ENCODE peak calls at places on chromosomes 16 and 17, in ten cellular contexts. O, T, G, J, V, X, B, W, P and I are unnamed samples.

GRCh38 chr16:2194852-2195315 is 1.5 kb downstream of the CASKIN1 start:
- DNase-seq in X (peak), J (no peak), T (no peak), O (no peak), B (no peak), P (no peak), V (peak), G (no peak), W (no peak), I (no peak)

GRCh38 chr17:78999056-78999768 is 10.4 kb downstream of the CANT1 start:
- DNase-seq in W (peak), V (no peak), O (no peak), G (peak), J (no peak), T (no peak), X (no peak), B (peak), P (no peak), I (peak)

GRCh38 chr16:15843635-15844279 is 13.1 kb downstream of the MYH11 start:
- DNase-seq in G (no peak), V (no peak), B (no peak), W (no peak), J (no peak), P (no peak), X (no peak), T (no peak), O (no peak), I (no peak)

GRCh38 chr16:85126731-85127662 is 14.7 kb upstream of the CIBAR2 start:
- DNase-seq in X (no peak), J (peak), T (no peak), W (no peak), P (no peak), B (peak), G (no peak), V (no peak), O (no peak), I (no peak)

GRCh38 chr17:83196973-83197880 is 117.8 kb downstream of the METRNL start:
- DNase-seq in O (peak), T (no peak), X (no peak), P (no peak), B (no peak), V (no peak), G (no peak), W (peak), J (no peak), I (no peak)

GRCh38 chr16:87824016-87824990 is 45.0 kb downstream of the SLC7A5 start:
- DNase-seq in O (no peak), G (no peak), T (no peak), V (no peak), W (no peak), J (no peak), X (peak), B (no peak), P (no peak), I (no peak)

GRCh38 chr17:78128616-78129384 is at the start of gene TMC6:
- DNase-seq in V (peak), W (peak), P (peak), G (no peak), O (no peak), J (peak), B (no peak), T (no peak), X (peak), I (no peak)

GRCh38 chr16:80387308-80387921 is 153.4 kb upstream of the DYNLRB2 start:
- DNase-seq in G (no peak), V (no peak), T (no peak), P (no peak), J (no peak), X (no peak), O (no peak), W (no peak), B (no peak), I (no peak)

GRCh38 chr16:72093448-72094265 is at the start of the genes DHX38 and TXNL4B:
- DNase-seq in G (peak), X (peak), W (peak), J (peak), P (peak), T (peak), B (peak), O (peak), V (peak), I (peak)

GRCh38 chr16:81241706-81242105 is 3.2 kb downstream of the BCO1 start:
- DNase-seq in J (no peak), X (no peak), G (no peak), B (no peak), W (no peak), V (no peak), P (no peak), T (no peak), O (no peak), I (no peak)

GRCh38 chr17:59632398-59632797 is 12.7 kb downstream of the CLTC start:
- DNase-seq in G (no peak), B (no peak), V (no peak), J (no peak), W (no peak), O (no peak), P (no peak), X (no peak), T (no peak), I (no peak)

GRCh38 chr17:28910534-28910933 is 7.7 kb upstream of the DHRS13 start:
- DNase-seq in X (no peak), V (no peak), J (no peak), W (no peak), O (no peak), T (no peak), P (no peak), B (no peak), G (no peak), I (no peak)

GRCh38 chr17:10171581-10171981 is 26.8 kb downstream of the GAS7 start:
- DNase-seq in O (no peak), T (no peak), B (no peak), G (no peak), X (no peak), J (no peak), P (no peak), W (no peak), V (no peak), I (no peak)

GRCh38 chr17:10549108-10549842 is at the start of gene MYH2:
- DNase-seq in X (no peak), V (no peak), G (no peak), O (no peak), J (no peak), P (no peak), W (no peak), T (no peak), B (no peak), I (no peak)

GRCh38 chr17:7263071-7263800 is 958 bp upstream of the CLDN7 start:
- DNase-seq in W (no peak), G (no peak), P (no peak), T (no peak), O (no peak), B (no peak), J (peak), V (peak), X (peak), I (no peak)

GRCh38 chr16:29316673-29317237 is 89.8 kb downstream of the NPIPB11 start:
- DNase-seq in V (no peak), X (no peak), T (no peak), O (no peak), P (no peak), W (peak), J (no peak), B (no peak), G (no peak), I (no peak)

GRCh38 chr16:24838554-24839266 is 7.1 kb upstream of the SLC5A11 start:
- DNase-seq in P (no peak), V (peak), B (no peak), T (no peak), W (no peak), J (peak), X (peak), O (peak), G (no peak), I (peak)
- TF ChIP-seq POLR2A in P (no peak), V (no peak), B (no peak), T (no peak), W (no peak), J (no peak), X (no peak), O (no peak), G (no peak), I (no peak)

GRCh38 chr17:49497147-49498036 is 2.3 kb downstream of the NGFR start:
- DNase-seq in G (no peak), X (no peak), T (no peak), V (peak), P (no peak), W (peak), O (peak), J (no peak), B (peak), I (no peak)
- H3K27ac ChIP-seq in G (no peak), X (peak), T (peak), V (no peak), P (no peak), W (peak), O (peak), J (no peak), B (no peak), I (no peak)

GRCh38 chr17:52477824-52478614 is 319.5 kb upstream of the CA10 start:
- DNase-seq in B (no peak), G (no peak), W (no peak), O (no peak), J (no peak), X (no peak), P (no peak), T (no peak), V (peak), I (no peak)
- TF ChIP-seq POLR2A in B (no peak), G (no peak), W (no peak), O (no peak), J (no peak), X (no peak), P (no peak), T (no peak), V (no peak), I (no peak)

GRCh38 chr16:69013991-69014390 is 91.5 kb upstream of the HAS3 start:
- DNase-seq in V (no peak), J (no peak), P (no peak), X (no peak), T (no peak), B (no peak), G (no peak), O (no peak), W (no peak), I (no peak)
- H3K27ac ChIP-seq in V (no peak), J (no peak), P (no peak), X (no peak), T (no peak), B (no peak), G (no peak), O (no peak), W (no peak), I (no peak)

GRCh38 chr17:61926831-61927210 is 961 bp downstream of the INTS2 start:
- DNase-seq in V (no peak), B (no peak), W (no peak), G (no peak), J (no peak), O (no peak), P (no peak), T (no peak), X (no peak), I (no peak)

GRCh38 chr17:61928101-61928436 is 287 bp upstream of the INTS2 start:
- DNase-seq in V (no peak), W (no peak), X (no peak), T (no peak), G (no peak), O (no peak), B (no peak), J (no peak), P (no peak), I (no peak)

DNA sequence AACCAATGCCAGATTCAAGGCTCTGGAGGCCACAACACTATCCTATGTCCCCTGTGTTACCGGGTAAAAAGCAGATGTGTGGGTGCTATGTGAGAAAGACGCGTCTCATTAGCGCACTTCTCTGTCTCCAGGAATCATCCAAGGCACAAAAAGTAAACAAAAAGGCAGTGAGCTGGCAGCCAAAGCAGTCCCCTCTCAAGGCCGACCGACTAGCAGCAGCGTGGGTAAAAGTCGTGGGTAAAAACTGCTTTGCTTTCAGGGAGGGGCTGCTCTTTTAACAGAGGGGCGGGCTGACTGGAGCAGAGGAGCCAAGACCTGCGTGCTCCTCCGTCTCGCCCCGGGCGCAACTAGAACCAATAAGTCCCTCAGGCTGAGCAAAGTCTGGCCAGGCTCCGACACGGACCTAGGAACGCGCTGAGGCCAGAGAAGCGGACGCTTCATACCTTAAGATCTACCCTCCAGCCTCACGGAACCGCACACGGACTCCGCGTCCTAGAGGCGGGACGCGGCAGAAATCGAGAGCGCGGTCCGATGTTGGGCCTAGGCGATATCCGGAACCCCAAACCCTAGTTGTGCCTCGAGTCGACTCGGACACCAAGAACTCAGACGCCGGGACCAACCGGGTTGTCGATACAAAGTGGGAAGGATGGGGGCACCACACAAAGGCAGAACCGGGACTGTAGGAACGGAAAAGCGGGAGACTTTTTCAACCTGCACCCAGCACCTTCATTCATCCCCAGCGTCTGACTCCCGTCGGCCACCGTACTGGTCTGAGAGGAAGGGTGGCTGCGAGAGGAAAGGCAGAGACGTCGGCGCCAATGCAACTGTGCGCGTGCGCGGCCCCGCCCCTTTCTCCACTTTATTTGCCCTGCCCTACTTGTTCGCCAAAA is at the start of gene INTS2:
- DNase-seq in V (peak), J (peak), G (peak), T (peak), P (peak), X (peak), B (peak), W (peak), O (peak), I (peak)
- TF ChIP-seq POLR2A in V (peak), J (peak), G (peak), T (peak), P (no peak), X (peak), B (peak), W (peak), O (peak), I (peak)

DNA sequence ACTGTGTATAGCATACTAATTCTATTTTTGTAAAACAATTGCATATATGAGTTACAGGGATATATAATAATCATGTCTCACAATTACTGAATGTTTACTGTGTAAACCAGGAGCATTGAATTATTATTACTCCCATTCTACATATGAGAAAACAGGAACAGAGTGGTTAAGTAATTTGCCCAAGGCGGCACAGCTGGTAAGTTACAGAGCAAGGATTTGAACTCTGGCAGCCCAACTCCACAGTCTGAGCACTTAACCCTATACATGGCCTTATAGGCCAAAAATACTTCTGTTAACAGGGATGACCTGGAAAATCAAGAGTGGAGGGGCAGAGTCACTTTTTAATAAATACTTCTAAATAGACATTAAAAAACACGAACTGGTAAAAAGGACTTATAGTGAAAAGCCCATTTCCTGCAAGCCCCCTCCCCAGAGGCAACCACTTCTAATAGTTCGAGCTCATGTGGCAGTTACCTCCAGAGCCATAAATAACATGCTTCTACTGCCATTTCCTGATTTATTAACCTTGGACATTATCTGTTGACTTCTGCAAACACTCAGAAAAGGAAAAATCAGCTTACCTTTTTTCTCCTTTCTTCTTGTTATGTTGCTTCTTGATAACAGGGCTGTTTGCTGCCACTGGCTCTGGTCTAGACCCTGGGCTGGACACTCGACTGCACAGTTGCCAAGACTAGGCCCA is 22.1 kb upstream of the ADGRG1 start:
- DNase-seq in B (no peak), V (no peak), O (no peak), W (peak), G (no peak), T (no peak), X (no peak), J (no peak), P (no peak), I (no peak)
- H3K27ac ChIP-seq in B (no peak), V (peak), O (no peak), W (no peak), G (peak), T (no peak), X (peak), J (no peak), P (no peak), I (no peak)